ENCODE peak calls at places on chromosome 5, in ten cellular contexts. L, Z, F, H, T, R, Y, M, W and I are unnamed samples.

GRCh38 chr5:114055810-114056476 is 305.9 kb upstream of the KCNN2 start:
- DNase-seq in W (peak), H (peak), L (no peak), F (no peak), R (peak), M (no peak), T (peak), Z (no peak), Y (no peak), I (no peak)

GRCh38 chr5:16913840-16914435 is 22.1 kb downstream of the MYO10 start:
- DNase-seq in Y (no peak), H (no peak), L (no peak), T (no peak), W (no peak), R (no peak), Z (no peak), M (no peak), F (no peak), I (no peak)

GRCh38 chr5:166436857-166437256 is 1854.6 kb upstream of the WWC1 start:
- DNase-seq in L (no peak), H (peak), M (no peak), Y (no peak), T (no peak), R (no peak), W (no peak), Z (no peak), F (no peak), I (no peak)

GRCh38 chr5:17346811-17347210 is 129.4 kb downstream of the BASP1 start:
- DNase-seq in Z (no peak), H (no peak), M (no peak), R (no peak), F (no peak), T (no peak), Y (no peak), W (no peak), L (no peak), I (no peak)

GRCh38 chr5:74895906-74896305 is 29.7 kb upstream of the FAM169A start:
- DNase-seq in R (no peak), F (no peak), Y (peak), L (no peak), Z (peak), M (no peak), H (no peak), T (peak), W (peak), I (no peak)

GRCh38 chr5:150284311-150284710 is 5.3 kb downstream of the CAMK2A start:
- DNase-seq in R (no peak), H (no peak), M (no peak), T (no peak), F (no peak), Y (no peak), Z (no peak), L (no peak), W (no peak), I (no peak)

GRCh38 chr5:115330868-115331267 is 34.4 kb upstream of the CCDC112 start:
- DNase-seq in F (no peak), H (no peak), W (no peak), L (no peak), Y (no peak), R (no peak), M (no peak), Z (no peak), T (no peak), I (no peak)

GRCh38 chr5:131104169-131104775 is 60.8 kb downstream of the HINT1 start:
- DNase-seq in Z (no peak), F (no peak), M (no peak), Y (no peak), L (no peak), T (no peak), R (no peak), H (no peak), W (no peak), I (no peak)

GRCh38 chr5:25033658-25034057 is 388.9 kb upstream of the CDH10 start:
- DNase-seq in F (no peak), H (no peak), R (no peak), Z (no peak), W (no peak), L (no peak), M (no peak), Y (no peak), T (no peak), I (no peak)

GRCh38 chr5:133489632-133490031 is 122.7 kb downstream of the FSTL4 start:
- DNase-seq in F (no peak), T (no peak), W (no peak), M (no peak), Y (no peak), L (no peak), Z (no peak), H (peak), R (no peak), I (no peak)

DNA sequence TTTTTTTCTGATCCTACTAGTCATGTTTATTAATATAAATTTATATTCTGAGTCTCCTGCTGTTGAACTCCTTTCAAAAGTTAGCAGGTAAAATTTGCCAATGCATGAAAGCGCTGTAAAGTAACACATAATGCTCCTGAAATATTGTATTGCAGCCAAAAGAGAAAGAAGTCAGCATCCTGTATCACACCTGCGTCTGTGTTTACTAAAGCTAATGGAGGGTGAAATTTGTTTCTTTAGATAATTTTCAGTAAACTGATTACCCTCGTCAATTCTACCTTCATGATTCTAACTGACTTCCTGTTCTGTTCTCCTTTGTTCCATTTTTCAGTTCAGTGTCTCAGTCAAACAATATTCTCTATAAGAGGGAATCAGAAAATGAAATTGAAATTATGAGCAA is 415.4 kb downstream of the CDH9 start:
- DNase-seq in T (no peak), F (no peak), Y (no peak), R (no peak), W (no peak), H (no peak), M (no peak), L (no peak), Z (no peak), I (no peak)
- H3K4me3 ChIP-seq in T (no peak), F (no peak), Y (no peak), R (no peak), W (no peak), H (no peak), M (no peak), L (no peak), Z (no peak), I (no peak)

GRCh38 chr5:141040763-141041426 is 10.3 kb upstream of the PCDHB1 start:
- DNase-seq in H (peak), T (peak), Z (no peak), R (peak), W (peak), M (peak), L (peak), Y (peak), F (peak), I (peak)
- H3K27ac ChIP-seq in H (no peak), T (peak), Z (no peak), R (no peak), W (no peak), M (no peak), L (peak), Y (peak), F (no peak), I (no peak)

GRCh38 chr5:132472431-132472830 is 18.1 kb downstream of the IRF1 start:
- DNase-seq in L (no peak), W (peak), T (no peak), R (no peak), Z (no peak), Y (no peak), M (no peak), F (peak), H (no peak), I (no peak)

GRCh38 chr5:132474881-132475511 is 15.6 kb downstream of the IRF1 start:
- DNase-seq in H (peak), M (no peak), R (no peak), T (no peak), Y (no peak), W (peak), F (peak), Z (no peak), L (no peak), I (peak)

GRCh38 chr5:132474131-132474723 is 16.3 kb downstream of the IRF1 start:
- DNase-seq in H (peak), R (no peak), W (no peak), L (no peak), T (no peak), Z (no peak), Y (no peak), F (peak), M (no peak), I (peak)

GRCh38 chr5:132473019-132473531 is 17.5 kb downstream of the IRF1 start:
- DNase-seq in H (no peak), M (peak), Z (no peak), W (peak), R (no peak), F (peak), Y (no peak), T (no peak), L (no peak), I (peak)

GRCh38 chr5:132473608-132474007 is 17.0 kb downstream of the IRF1 start:
- DNase-seq in T (no peak), Y (no peak), W (peak), R (no peak), Z (no peak), L (no peak), F (peak), H (no peak), M (no peak), I (no peak)
- H3K4me3 ChIP-seq in T (no peak), Y (no peak), W (no peak), R (no peak), Z (no peak), L (no peak), F (no peak), H (no peak), M (no peak), I (no peak)

GRCh38 chr5:10454591-10455272 is 13.1 kb downstream of the ROPN1L start:
- DNase-seq in L (no peak), M (no peak), F (no peak), T (no peak), Y (no peak), W (no peak), Z (no peak), H (no peak), R (no peak), I (no peak)
- H3K27ac ChIP-seq in L (peak), M (no peak), F (no peak), T (no peak), Y (peak), W (no peak), Z (peak), H (peak), R (no peak), I (no peak)